ENCODE peak calls at places on chromosomes 6 and 20, in ten cellular contexts. Z is iPS-NIHi11; W is effector CD4-positive, alpha-beta T cell; I is Panc1; M is amniotic stem cell; R is HTR-8/SVneo; S is glomerular endothelial cell; K is G401; H is ovary; X is H9. J is an unnamed sample.

GRCh38 chr20:2751868-2752630 is 48.4 kb downstream of the CPXM1 start:
- DNase-seq in X (no peak), S (no peak), Z (peak; percentile 60), M (no peak), H (peak; percentile 62), I (no peak), W (peak; percentile 33), R (no peak), K (no peak), J (no peak)

GRCh38 chr20:58017237-58017969 is 211.1 kb downstream of the ANKRD60 start:
- DNase-seq in H (no peak), K (peak; percentile 26), X (peak; percentile 19), M (peak; percentile 86), Z (no peak), W (no peak), S (no peak), I (peak; percentile 58), R (peak; percentile 98), J (no peak)

GRCh38 chr6:61679625-61680024 is 606.4 kb downstream of the KHDRBS2 start:
- DNase-seq in H (no peak), M (no peak), R (no peak), S (no peak), K (no peak), Z (no peak), W (no peak), X (no peak), I (no peak), J (no peak)

GRCh38 chr6:69914015-69914485 is 47.7 kb downstream of the COL19A1 start:
- DNase-seq in Z (peak; percentile 27), H (no peak), S (no peak), I (no peak), K (no peak), W (no peak), R (no peak), X (no peak), M (no peak), J (no peak)

GRCh38 chr6:77290798-77291197 is 172.5 kb downstream of the HTR1B start:
- DNase-seq in H (no peak), R (no peak), X (no peak), S (peak; percentile 50), M (no peak), W (no peak), K (no peak), Z (no peak), I (no peak), J (no peak)

GRCh38 chr6:105184921-105185320 is 5.1 kb upstream of the POPDC3 start:
- DNase-seq in M (no peak), H (no peak), W (no peak), I (no peak), Z (no peak), X (no peak), K (no peak), S (no peak), R (no peak), J (no peak)

GRCh38 chr6:32415521-32416019 is 8.6 kb upstream of the BTNL2 start:
- DNase-seq in I (peak; percentile 64), M (peak; percentile 38), W (peak; percentile 71), Z (peak; percentile 67), X (peak; percentile 80), H (peak; percentile 67), R (peak; percentile 59), S (no peak), K (peak; percentile 57), J (peak; percentile 71)

GRCh38 chr20:38604873-38605303 is 3.3 kb downstream of the ARHGAP40 start:
- DNase-seq in R (peak; percentile 95), M (no peak), S (peak; percentile 81), X (no peak), K (no peak), Z (peak; percentile 35), H (no peak), W (no peak), I (peak; percentile 15), J (no peak)

GRCh38 chr6:163457637-163458561 is 43.4 kb downstream of the QKI start:
- DNase-seq in R (peak; percentile 40), S (peak; percentile 27), K (no peak), W (no peak), M (peak; percentile 62), Z (peak; percentile 21), I (peak; percentile 15), H (no peak), X (no peak), J (peak; percentile 65)

GRCh38 chr20:50546729-50547314 is 36.6 kb downstream of the PTPN1 start:
- DNase-seq in W (no peak), I (no peak), K (no peak), S (no peak), Z (no peak), X (no peak), R (no peak), H (no peak), M (no peak), J (no peak)

GRCh38 chr6:55825402-55826051 is 49.9 kb downstream of the BMP5 start:
- DNase-seq in W (no peak), I (peak; percentile 55), X (no peak), Z (no peak), K (no peak), M (no peak), S (no peak), H (no peak), R (peak; percentile 10), J (peak; percentile 2)

GRCh38 chr6:128696651-128697391 is 176.4 kb upstream of the PTPRK start:
- DNase-seq in X (no peak), I (peak; percentile 25), S (peak; percentile 52), W (no peak), R (peak; percentile 60), M (no peak), K (no peak), Z (no peak), H (no peak), J (no peak)

GRCh38 chr6:133804263-133804662 is 84.7 kb upstream of the TCF21 start:
- DNase-seq in K (no peak), R (peak; percentile 11), Z (no peak), S (no peak), M (no peak), X (no peak), H (peak; percentile 62), I (no peak), W (no peak), J (no peak)

GRCh38 chr6:45661667-45662066 is 283.9 kb upstream of the SUPT3H start:
- DNase-seq in K (no peak), H (no peak), X (no peak), R (no peak), M (no peak), I (no peak), Z (no peak), W (no peak), S (no peak), J (no peak)

GRCh38 chr6:25027221-25027916 is 91.6 kb upstream of the RIPOR2 start:
- DNase-seq in K (no peak), X (peak; percentile 69), M (no peak), R (no peak), S (no peak), W (peak; percentile 71), Z (peak; percentile 42), I (peak; percentile 2), H (no peak), J (no peak)

GRCh38 chr20:45017281-45017680 is 51.0 kb downstream of the STK4 start:
- DNase-seq in H (no peak), R (no peak), S (no peak), K (no peak), M (no peak), I (no peak), X (peak; percentile 46), Z (no peak), W (no peak), J (no peak)

GRCh38 chr6:168451805-168452204 is 10.8 kb downstream of the SMOC2 start:
- DNase-seq in I (no peak), W (no peak), K (no peak), H (no peak), X (peak; percentile 64), R (no peak), Z (peak; percentile 57), M (no peak), S (no peak), J (no peak)

GRCh38 chr20:3900187-3900604 is 11.0 kb downstream of the PANK2 start:
- DNase-seq in K (no peak), I (no peak), W (no peak), S (no peak), R (no peak), H (no peak), X (no peak), M (no peak), Z (no peak), J (no peak)

GRCh38 chr6:151359486-151359885 is 31.9 kb downstream of the ZBTB2 start:
- DNase-seq in I (no peak), K (no peak), R (no peak), S (no peak), M (no peak), Z (no peak), X (no peak), H (no peak), W (no peak), J (no peak)

GRCh38 chr6:112780498-112781096 is 433.5 kb downstream of the RFPL4B start:
- DNase-seq in R (peak; percentile 47), W (no peak), S (peak; percentile 86), H (peak; percentile 76), Z (peak; percentile 73), K (peak; percentile 85), M (peak; percentile 67), X (peak; percentile 66), I (peak; percentile 60), J (peak; percentile 57)

GRCh38 chr6:63808576-63808975 is 173.0 kb downstream of the PHF3 start:
- DNase-seq in Z (no peak), W (no peak), M (no peak), I (no peak), R (no peak), K (no peak), S (no peak), X (no peak), H (no peak), J (no peak)

GRCh38 chr6:135833806-135834205 is 17.7 kb upstream of the PDE7B start:
- DNase-seq in W (no peak), K (no peak), X (no peak), S (no peak), H (no peak), M (no peak), R (no peak), I (no peak), Z (no peak), J (no peak)

GRCh38 chr6:131160254-131160758 is 25.0 kb downstream of the AKAP7 start:
- DNase-seq in Z (no peak), I (no peak), K (no peak), S (no peak), R (no peak), X (no peak), H (no peak), M (no peak), W (no peak), J (no peak)

GRCh38 chr6:137933696-137934095 is 66.6 kb downstream of the TNFAIP3 start:
- DNase-seq in S (no peak), K (no peak), H (peak; percentile 26), I (no peak), Z (no peak), M (no peak), W (no peak), X (no peak), R (no peak), J (peak; percentile 43)

GRCh38 chr20:62155428-62156253 is 12.1 kb downstream of the SS18L1 start:
- DNase-seq in X (peak; percentile 54), H (no peak), I (no peak), R (peak; percentile 85), W (no peak), Z (peak; percentile 60), K (peak; percentile 49), S (no peak), M (no peak), J (no peak)

GRCh38 chr6:69232506-69233194 is 564.2 kb downstream of the LMBRD1 start:
- DNase-seq in K (peak; percentile 82), X (peak; percentile 85), M (peak; percentile 49), S (peak; percentile 4), R (peak; percentile 32), I (no peak), Z (peak; percentile 82), H (peak; percentile 44), W (peak; percentile 2), J (peak; percentile 82)

GRCh38 chr6:135540207-135540877 is 42.8 kb upstream of the AHI1 start:
- DNase-seq in W (no peak), X (no peak), K (no peak), Z (no peak), R (no peak), S (no peak), H (no peak), I (no peak), M (no peak), J (no peak)

GRCh38 chr6:123323419-123324329 is 313.1 kb downstream of the TRDN start:
- DNase-seq in Z (no peak), K (peak; percentile 83), X (no peak), W (no peak), H (no peak), R (no peak), M (no peak), S (no peak), I (peak; percentile 5), J (no peak)